ENCODE peak calls at places on chromosomes 1 and 21, in nine cellular contexts. I is endothelial cell, Z is IMR-90, F is progenitor cell of endocrine pancreas, H is lung, E is foreskin keratinocyte, L is OCI-LY7, C is hepatocyte, U is endodermal cell. S is an unnamed sample.

GRCh38 chr1:203720253-203720652 is 44.7 kb upstream of the LAX1 start:
- DNase-seq in C (no peak), U (no peak), Z (no peak), F (no peak), E (no peak), L (no peak), I (no peak), H (no peak), S (no peak)

GRCh38 chr1:184930645-184931044 is 43.7 kb downstream of the NIBAN1 start:
- DNase-seq in U (no peak), Z (no peak), I (no peak), E (no peak), L (no peak), C (no peak), F (no peak), H (no peak), S (no peak)

GRCh38 chr1:58584082-58584895 is 7.2 kb upstream of the TACSTD2 start:
- DNase-seq in I (no peak), F (no peak), Z (peak), L (no peak), E (peak), C (peak), H (peak), U (peak), S (peak)

GRCh38 chr1:79198841-79199240 is 192.3 kb upstream of the ADGRL4 start:
- DNase-seq in E (peak), U (no peak), C (no peak), H (no peak), I (no peak), F (no peak), L (no peak), Z (peak), S (no peak)

GRCh38 chr1:10632691-10633090 is 157.9 kb downstream of the PEX14 start:
- DNase-seq in Z (no peak), L (no peak), H (no peak), U (no peak), F (no peak), E (no peak), I (no peak), C (no peak), S (no peak)

GRCh38 chr1:54477153-54477561 is 70.9 kb upstream of the ACOT11 start:
- DNase-seq in I (no peak), L (peak), Z (no peak), E (no peak), F (no peak), U (no peak), C (no peak), H (no peak), S (no peak)

GRCh38 chr1:19220080-19220846 is 10.2 kb upstream of the UBR4 start:
- DNase-seq in U (no peak), I (no peak), L (no peak), H (no peak), C (no peak), F (no peak), E (no peak), Z (no peak), S (no peak)

GRCh38 chr21:41779659-41780058 is 12.8 kb upstream of the RIPK4 start:
- DNase-seq in H (no peak), I (no peak), E (no peak), Z (no peak), C (no peak), L (no peak), U (peak), F (no peak), S (no peak)

GRCh38 chr21:41130883-41131282 is 37.1 kb upstream of the BACE2 start:
- DNase-seq in H (no peak), U (no peak), E (no peak), L (no peak), C (no peak), F (no peak), Z (no peak), I (no peak), S (no peak)

GRCh38 chr21:46674430-46675007 is 39.0 kb downstream of the PRMT2 start:
- DNase-seq in F (no peak), I (no peak), H (no peak), L (no peak), Z (no peak), U (peak), E (no peak), C (no peak), S (no peak)

GRCh38 chr1:150162862-150163706 is 13.4 kb downstream of the PLEKHO1 start:
- DNase-seq in H (peak), F (peak), Z (peak), U (peak), I (peak), E (peak), C (peak), L (peak), S (peak)

GRCh38 chr1:171222961-171223360 is 25.3 kb upstream of the FMO1 start:
- DNase-seq in U (peak), L (no peak), C (no peak), F (no peak), I (no peak), E (no peak), H (no peak), Z (no peak), S (no peak)

GRCh38 chr1:150981805-150982712 is at the start of gene ANXA9:
- DNase-seq in E (no peak), U (peak), F (no peak), I (no peak), H (no peak), C (peak), L (no peak), Z (no peak), S (no peak)

GRCh38 chr1:61293197-61293596 is 210.8 kb downstream of the NFIA start:
- DNase-seq in F (no peak), E (peak), Z (no peak), H (no peak), U (no peak), I (no peak), L (no peak), C (no peak), S (no peak)

GRCh38 chr1:230084408-230085177 is 17.6 kb downstream of the GALNT2 start:
- DNase-seq in Z (peak), I (no peak), U (peak), H (peak), L (no peak), E (peak), F (no peak), C (peak), S (no peak)

DNA sequence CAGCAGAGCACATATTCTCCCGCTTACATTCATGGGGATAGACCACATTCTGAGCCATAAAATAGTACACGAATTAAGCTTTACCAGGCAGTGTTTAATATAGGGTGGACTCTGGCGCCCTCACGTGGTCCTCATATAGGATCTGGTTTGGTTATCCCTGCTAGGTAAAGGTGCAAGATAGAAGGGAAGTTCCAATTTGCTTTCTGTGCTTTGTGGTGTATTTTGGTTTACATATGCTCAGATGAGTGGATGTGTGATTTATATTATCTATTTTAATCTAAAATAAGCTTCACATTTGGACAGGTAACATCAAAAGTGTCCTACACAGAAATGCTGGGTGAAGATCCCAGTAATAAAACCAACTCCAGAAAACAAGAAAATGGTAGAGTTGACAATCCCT is 3.6 kb downstream of the CR1 start:
- DNase-seq in U (peak), H (peak), Z (peak), F (peak), C (peak), I (peak), L (peak), E (peak), S (no peak)
- TF ChIP-seq CTCF in U (peak), H (peak), Z (peak), F (peak), C (peak), I (peak), L (peak), E (peak), S (peak)

DNA sequence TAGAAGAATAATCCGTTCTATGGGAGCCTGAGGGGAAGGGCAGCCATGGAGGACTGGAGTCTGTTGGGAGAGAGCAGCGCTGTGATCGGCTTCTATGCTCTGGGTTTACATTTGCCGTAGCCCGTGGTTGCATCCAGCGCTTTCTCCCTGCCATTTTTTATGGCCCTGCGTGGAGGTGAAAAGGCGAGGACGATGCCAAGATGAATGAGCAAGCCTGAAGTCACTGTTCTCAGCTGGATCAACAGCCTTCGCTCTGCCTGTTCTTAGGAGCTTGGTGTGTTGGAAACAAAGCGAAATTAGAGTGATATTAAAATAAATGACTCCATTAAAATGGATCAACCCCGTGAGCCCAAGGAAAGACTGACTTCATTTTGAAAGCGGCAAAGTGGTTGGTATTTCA is 120.2 kb downstream of the KCNJ6 start:
- DNase-seq in Z (no peak), E (no peak), H (no peak), U (no peak), F (no peak), L (no peak), I (no peak), C (no peak), S (no peak)
- TF ChIP-seq CTCF in Z (no peak), E (no peak), H (no peak), U (no peak), F (no peak), L (no peak), I (no peak), C (no peak), S (no peak)

GRCh38 chr1:21703318-21703963 is 34.3 kb upstream of the RAP1GAP start:
- DNase-seq in I (peak), C (peak), L (peak), Z (peak), U (no peak), E (no peak), H (no peak), F (no peak), S (no peak)
- TF ChIP-seq CTCF in I (peak), C (peak), L (peak), Z (peak), U (peak), E (peak), H (no peak), F (peak), S (no peak)

GRCh38 chr1:215888159-215888558 is 321.1 kb downstream of the KCTD3 start:
- DNase-seq in U (no peak), L (no peak), H (no peak), E (no peak), Z (no peak), F (no peak), C (no peak), I (no peak), S (no peak)
- TF ChIP-seq CTCF in U (no peak), L (peak), H (no peak), E (no peak), Z (no peak), F (no peak), C (peak), I (no peak), S (no peak)

GRCh38 chr1:40407453-40407852 is 33.9 kb downstream of the SMAP2 start:
- DNase-seq in H (no peak), F (no peak), Z (no peak), L (no peak), I (no peak), U (no peak), E (no peak), C (no peak), S (no peak)

GRCh38 chr1:40401427-40402201 is 28.1 kb downstream of the SMAP2 start:
- DNase-seq in Z (no peak), E (no peak), U (no peak), I (no peak), H (no peak), L (no peak), F (no peak), C (no peak), S (no peak)

GRCh38 chr1:40405812-40406211 is 32.3 kb downstream of the SMAP2 start:
- DNase-seq in U (no peak), H (no peak), Z (no peak), I (no peak), F (no peak), C (no peak), L (no peak), E (no peak), S (no peak)

GRCh38 chr1:40409467-40409866 is 35.9 kb downstream of the SMAP2 start:
- DNase-seq in C (no peak), E (no peak), F (no peak), L (no peak), I (no peak), U (no peak), H (no peak), Z (no peak), S (no peak)

DNA sequence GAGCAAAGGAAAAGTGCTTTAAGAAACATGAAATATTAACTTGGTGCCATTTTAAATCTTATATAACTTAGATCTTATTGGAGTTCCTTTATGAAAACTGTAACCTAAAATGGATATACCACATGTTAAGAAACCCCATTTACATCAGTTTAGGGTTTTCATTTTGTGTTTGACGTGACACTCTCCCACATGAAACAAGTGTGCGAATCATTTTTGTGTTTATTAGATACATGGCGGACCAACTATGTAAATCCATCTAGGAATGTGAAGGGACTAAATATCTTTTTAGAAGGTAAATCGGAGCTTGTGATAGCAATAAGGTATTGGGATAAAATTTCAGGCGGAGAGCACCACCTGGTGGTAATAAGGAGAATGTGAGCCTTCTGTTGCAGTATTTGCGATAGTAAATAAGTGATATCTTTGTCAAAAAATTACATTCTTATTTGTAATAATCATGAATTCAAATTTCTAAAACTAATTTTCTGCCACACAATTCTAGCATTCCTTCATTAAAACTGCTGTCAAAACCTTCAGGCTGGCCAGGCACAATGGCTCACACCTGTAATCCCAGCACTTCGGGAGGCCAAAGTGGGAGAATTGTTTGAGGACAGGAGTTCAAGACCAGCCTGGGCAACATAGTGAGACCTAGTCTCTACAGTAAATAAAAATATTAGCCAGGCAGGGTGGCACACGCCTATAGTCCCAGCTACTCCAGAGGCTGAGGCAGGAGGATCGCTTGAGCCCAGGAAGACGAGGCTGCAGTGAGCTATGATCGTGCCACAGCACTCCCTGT is 31.3 kb downstream of the SMAP2 start:
- DNase-seq in F (no peak), E (no peak), I (no peak), L (peak), H (no peak), C (peak), U (no peak), Z (peak), S (no peak)
- TF ChIP-seq CTCF in F (peak), E (peak), I (peak), L (peak), H (peak), C (peak), U (peak), Z (peak), S (peak)

GRCh38 chr1:226736908-226737818 is 1.9 kb downstream of the ITPKB start:
- DNase-seq in C (peak), F (peak), H (peak), Z (peak), L (peak), E (no peak), U (peak), I (peak), S (no peak)
- TF ChIP-seq CTCF in C (peak), F (peak), H (no peak), Z (no peak), L (peak), E (no peak), U (peak), I (no peak), S (no peak)